ENCODE peak calls at places on chromosome 9, in eight cellular contexts. C is GM06990, H is fibroblast of pulmonary artery, S is amniotic stem cell, K is T47D, X is ureter, Z is posterior cingulate gyrus, G is PC-3. A is an unnamed sample.

GRCh38 chr9:27785714-27786100 is 212.4 kb upstream of the C9orf72 start:
- DNase-seq in C (no peak), H (peak), S (no peak), K (no peak), X (no peak), Z (no peak), G (peak), A (no peak)

GRCh38 chr9:109956811-109957440 is 176.9 kb downstream of the PALM2AKAP2 start:
- DNase-seq in C (no peak), H (no peak), S (no peak), K (no peak), X (no peak), Z (no peak), G (no peak), A (no peak)

GRCh38 chr9:131590907-131591844 is 45.9 kb downstream of the PRRT1B start:
- DNase-seq in C (peak), H (peak), S (peak), K (peak), X (peak), Z (peak), G (peak), A (peak)

GRCh38 chr9:83432104-83432627 is 106.0 kb downstream of the FRMD3 start:
- DNase-seq in C (no peak), H (peak), S (no peak), K (peak), X (peak), Z (no peak), G (peak), A (peak)

GRCh38 chr9:35517552-35518211 is 27.8 kb downstream of the RUSC2 start:
- DNase-seq in C (no peak), H (no peak), S (no peak), K (no peak), X (no peak), Z (no peak), G (no peak), A (no peak)

GRCh38 chr9:76911971-76912370 is 6.1 kb upstream of the PRUNE2 start:
- DNase-seq in C (no peak), H (no peak), S (no peak), K (no peak), X (no peak), Z (no peak), G (peak), A (no peak)

GRCh38 chr9:114016629-114017423 is 61.3 kb downstream of the AMBP start:
- DNase-seq in C (no peak), H (no peak), S (no peak), K (no peak), X (peak), Z (no peak), G (no peak), A (no peak)

GRCh38 chr9:34253460-34253837 is 74.6 kb downstream of the UBAP1 start:
- DNase-seq in C (no peak), H (peak), S (peak), K (no peak), X (no peak), Z (peak), G (peak), A (peak)

GRCh38 chr9:137639303-137640051 is 20.7 kb downstream of the EHMT1 start:
- DNase-seq in C (no peak), H (no peak), S (no peak), K (no peak), X (no peak), Z (no peak), G (no peak), A (no peak)

GRCh38 chr9:114491430-114492003 is 13.8 kb downstream of the WHRN start:
- DNase-seq in C (no peak), H (no peak), S (no peak), K (no peak), X (no peak), Z (no peak), G (no peak), A (no peak)

GRCh38 chr9:135372036-135372435 is 107.5 kb upstream of the PPP1R26 start:
- DNase-seq in C (no peak), H (no peak), S (no peak), K (no peak), X (no peak), Z (no peak), G (no peak), A (no peak)

GRCh38 chr9:130289711-130290241 is 24.2 kb downstream of the HMCN2 start:
- DNase-seq in C (no peak), H (no peak), S (no peak), K (no peak), X (no peak), Z (no peak), G (no peak), A (no peak)

GRCh38 chr9:33106827-33107621 is 30.6 kb upstream of the SMU1 start:
- DNase-seq in C (no peak), H (peak), S (no peak), K (no peak), X (peak), Z (no peak), G (peak), A (no peak)

GRCh38 chr9:84867171-84867570 is 197.6 kb downstream of the NTRK2 start:
- DNase-seq in C (no peak), H (no peak), S (no peak), K (no peak), X (no peak), Z (no peak), G (no peak), A (no peak)